ENCODE peak calls at places on chromosomes 12 and 14, in eight cellular contexts. C is left ventricle myocardium inferior, V is kidney, O is substantia nigra, Y is esophagus squamous epithelium, F is dorsolateral prefrontal cortex, X is A549, A is IMR-90. R is an unnamed sample.

GRCh38 chr12:22312336-22312735 is 22.2 kb downstream of the ST8SIA1 start:
- DNase-seq in C (peak; percentile 53), V (no peak), O (no peak), Y (no peak), F (peak; percentile 59), X (peak; percentile 52), A (peak; percentile 54), R (peak; percentile 85)

GRCh38 chr12:131098178-131098981 is 144.7 kb downstream of the ADGRD1 start:
- DNase-seq in C (no peak), V (peak; percentile 71), O (no peak), Y (no peak), F (peak; percentile 22), X (no peak), A (no peak), R (no peak)

GRCh38 chr14:99925471-99925870 is 132.3 kb downstream of the EML1 start:
- DNase-seq in C (no peak), V (no peak), O (no peak), Y (no peak), F (no peak), X (no peak), A (no peak), R (no peak)

GRCh38 chr12:107564946-107565345 is 120.7 kb upstream of the PWP1 start:
- DNase-seq in C (no peak), V (no peak), O (no peak), Y (no peak), F (no peak), X (peak; percentile 51), A (peak; percentile 16), R (no peak)

GRCh38 chr12:11712491-11712890 is 63.0 kb downstream of the ETV6 start:
- DNase-seq in C (no peak), V (no peak), O (no peak), Y (no peak), F (no peak), X (no peak), A (no peak), R (no peak)

GRCh38 chr14:102390486-102390885 is 27.7 kb downstream of the TECPR2 start:
- DNase-seq in C (no peak), V (no peak), O (no peak), Y (no peak), F (no peak), X (no peak), A (peak; percentile 57), R (no peak)

GRCh38 chr14:36863271-36863670 is 201.6 kb downstream of the PAX9 start:
- DNase-seq in C (no peak), V (no peak), O (no peak), Y (no peak), F (no peak), X (no peak), A (no peak), R (no peak)

GRCh38 chr14:71324767-71325272 is 417.6 kb downstream of the PCNX1 start:
- DNase-seq in C (no peak), V (no peak), O (no peak), Y (no peak), F (no peak), X (no peak), A (peak; percentile 38), R (no peak)

GRCh38 chr12:109743076-109743910 is 29.7 kb downstream of the FAM222A start:
- DNase-seq in C (peak; percentile 2), V (peak; percentile 54), O (no peak), Y (no peak), F (peak; percentile 26), X (no peak), A (no peak), R (no peak)

GRCh38 chr12:65532744-65533143 is 254.3 kb downstream of the MSRB3 start:
- DNase-seq in C (no peak), V (no peak), O (no peak), Y (no peak), F (no peak), X (no peak), A (peak; percentile 85), R (no peak)

GRCh38 chr12:3680919-3681594 is 71.9 kb downstream of the CRACR2A start:
- DNase-seq in C (peak; percentile 71), V (no peak), O (no peak), Y (no peak), F (no peak), X (no peak), A (no peak), R (no peak)

GRCh38 chr12:64373204-64373603 is 17.4 kb downstream of the C12orf56 start:
- DNase-seq in C (no peak), V (no peak), O (no peak), Y (no peak), F (no peak), X (peak; percentile 23), A (no peak), R (no peak)

GRCh38 chr12:2877959-2878732 is 1.1 kb downstream of the RHNO1 start:
- DNase-seq in C (no peak), V (no peak), O (no peak), Y (no peak), F (no peak), X (no peak), A (peak; percentile 53), R (no peak)

GRCh38 chr14:24353551-24354529 is 14.0 kb upstream of the RIPK3 start:
- DNase-seq in C (no peak), V (no peak), O (no peak), Y (no peak), F (no peak), X (no peak), A (peak; percentile 81), R (no peak)

GRCh38 chr14:99195602-99196309 is 76.2 kb downstream of the BCL11B start:
- DNase-seq in C (no peak), V (peak; percentile 75), O (no peak), Y (no peak), F (no peak), X (no peak), A (no peak), R (no peak)

GRCh38 chr14:52110441-52111086 is 41.7 kb upstream of the NID2 start:
- DNase-seq in C (no peak), V (no peak), O (no peak), Y (no peak), F (no peak), X (peak; percentile 26), A (peak; percentile 88), R (no peak)

GRCh38 chr12:131352296-131352900 is 358.5 kb upstream of the SFSWAP start:
- DNase-seq in C (no peak), V (no peak), O (no peak), Y (no peak), F (no peak), X (no peak), A (no peak), R (no peak)

GRCh38 chr14:93914278-93914677 is 12.9 kb upstream of the FAM181A start:
- DNase-seq in C (no peak), V (no peak), O (no peak), Y (no peak), F (no peak), X (no peak), A (no peak), R (no peak)

GRCh38 chr12:132638541-132639408 is 20.2 kb downstream of the P2RX2 start:
- DNase-seq in C (no peak), V (no peak), O (no peak), Y (no peak), F (peak; percentile 51), X (peak; percentile 67), A (peak; percentile 60), R (no peak)

GRCh38 chr14:71943695-71944018 is 11.4 kb downstream of the RGS6 start:
- DNase-seq in C (no peak), V (no peak), O (no peak), Y (no peak), F (no peak), X (no peak), A (no peak), R (no peak)

GRCh38 chr12:68792952-68793351 is 15.0 kb upstream of the MDM2 start:
- DNase-seq in C (no peak), V (no peak), O (no peak), Y (no peak), F (no peak), X (peak; percentile 70), A (peak; percentile 49), R (no peak)

GRCh38 chr12:53221203-53222076 is 10.6 kb downstream of the RARG start:
- DNase-seq in C (peak; percentile 81), V (peak; percentile 94), O (no peak), Y (no peak), F (peak; percentile 56), X (peak; percentile 75), A (peak; percentile 51), R (no peak)

GRCh38 chr12:1663440-1664132 is 27.3 kb upstream of the ADIPOR2 start:
- DNase-seq in C (no peak), V (no peak), O (no peak), Y (no peak), F (no peak), X (no peak), A (no peak), R (no peak)

GRCh38 chr14:100606687-100607610 is 19.7 kb upstream of the BEGAIN start:
- DNase-seq in C (no peak), V (peak; percentile 26), O (no peak), Y (no peak), F (peak; percentile 10), X (no peak), A (no peak), R (no peak)

GRCh38 chr14:91364524-91365270 is 52.9 kb downstream of the CCDC88C start:
- DNase-seq in C (no peak), V (peak; percentile 46), O (no peak), Y (no peak), F (no peak), X (no peak), A (no peak), R (no peak)

GRCh38 chr12:88310069-88310468 is 168.0 kb downstream of the TMTC3 start:
- DNase-seq in C (no peak), V (no peak), O (no peak), Y (no peak), F (no peak), X (peak; percentile 42), A (peak; percentile 88), R (peak; percentile 27)
- H3K27ac ChIP-seq in C (peak overlapping the region; percentile 62), V (no peak overlapping the region), O (no peak overlapping the region), Y (no peak overlapping the region), F (no peak overlapping the region), X (peak overlapping the region; percentile 43), A (peak overlapping the region; percentile 7), R (peak overlapping the region; percentile 60)

GRCh38 chr12:120959111-120959878 is 19.0 kb upstream of the HNF1A start:
- DNase-seq in C (no peak), V (peak; percentile 40), O (no peak), Y (no peak), F (no peak), X (no peak), A (no peak), R (no peak)
- H3K27ac ChIP-seq in C (no peak overlapping the region), V (no peak overlapping the region), O (no peak overlapping the region), Y (peak overlapping the region; percentile 45), F (no peak overlapping the region), X (peak overlapping the region; percentile 49), A (no peak overlapping the region), R (no peak overlapping the region)

DNA sequence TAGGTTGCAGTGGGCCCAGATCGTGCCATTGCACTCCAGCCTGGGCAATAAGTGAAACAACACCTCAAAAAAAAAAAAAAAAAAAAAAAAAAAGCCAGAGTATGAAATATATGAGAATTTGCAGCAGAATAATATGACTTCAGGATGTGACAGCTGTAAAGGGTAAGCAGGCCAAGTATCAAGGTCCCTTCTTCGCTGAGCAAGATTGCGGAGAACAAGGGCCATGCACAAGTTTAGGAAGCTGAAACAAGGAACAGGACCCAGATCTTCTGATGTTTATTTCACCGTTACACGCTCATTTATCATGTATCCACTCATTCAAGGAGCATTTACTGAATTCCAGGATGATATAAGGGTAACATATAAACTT is 659 bp upstream of the FOXJ2 start:
- DNase-seq in C (no peak), V (no peak), O (no peak), Y (no peak), F (no peak), X (no peak), A (no peak), R (no peak)
- H3K27ac ChIP-seq in C (peak overlapping the region; percentile 97), V (peak overlapping the region; percentile 45), O (peak overlapping the region; percentile 77), Y (peak overlapping the region; percentile 95), F (peak overlapping the region; percentile 92), X (peak overlapping the region; percentile 81), A (peak overlapping the region; percentile 73), R (no peak overlapping the region)

GRCh38 chr14:21264025-21264801 is 5.0 kb downstream of the HNRNPC start:
- DNase-seq in C (no peak), V (no peak), O (no peak), Y (no peak), F (no peak), X (no peak), A (peak; percentile 91), R (peak; percentile 33)
- H3K27ac ChIP-seq in C (peak overlapping the region; percentile 14), V (peak overlapping the region; percentile 15), O (no peak overlapping the region), Y (peak overlapping the region; percentile 32), F (no peak overlapping the region), X (no peak overlapping the region), A (no peak overlapping the region), R (peak overlapping the region; percentile 89)